ENCODE peak calls at places on chromosomes 2 and 18, in nine cellular contexts. L is stimulated activated CD8-positive, alpha-beta memory T cell treated with anti-CD3 and anti-CD28 coated beads, Interleukin-15, amount 100 ng/mL, for 24 hours; I is CD8-positive, alpha-beta T cell; V is T-helper 9 cell; S is AG08396; H is neuronal stem cell; E is NCI-H510A; Y is activated CD4-positive, alpha-beta T cell treated with anti-CD3 and anti-CD28 coated beads, Interleukin-2, amount 10 ng/mL, durations not matched to agents 7 days and 5 days; Z is DMS153. N is an unnamed sample.
A peak's percentile ranks its signal among the peaks of the same experiment; 100 is the strongest.

GRCh38 chr18:35383136-35383535 is 6.0 kb upstream of the ZNF396 start:
- DNase-seq in Z (no peak), Y (no peak), E (no peak), I (no peak), L (no peak), V (no peak), S (no peak), H (no peak), N (no peak)

GRCh38 chr2:233854241-233854981 is at the start of gene HJURP:
- DNase-seq in V (peak; percentile 76), L (peak; percentile 61), E (peak; percentile 87), H (peak; percentile 95), Z (peak; percentile 92), S (peak; percentile 99), Y (peak; percentile 96), I (peak; percentile 86), N (peak; percentile 96)

GRCh38 chr2:61585383-61585782 is 47.2 kb upstream of the XPO1 start:
- DNase-seq in Z (no peak), H (peak; percentile 27), Y (no peak), L (no peak), I (no peak), E (no peak), V (no peak), S (no peak), N (no peak)

GRCh38 chr2:45843136-45843535 is 191.7 kb downstream of the PRKCE start:
- DNase-seq in S (no peak), V (no peak), E (no peak), Z (no peak), H (no peak), I (no peak), Y (peak; percentile 12), L (no peak), N (no peak)

GRCh38 chr2:208406474-208407451 is at the start of gene PTH2R:
- DNase-seq in Z (peak; percentile 70), L (no peak), S (peak; percentile 28), Y (no peak), E (peak; percentile 85), V (no peak), H (peak; percentile 29), I (no peak), N (peak; percentile 32)

GRCh38 chr2:158999458-158999857 is 31.0 kb downstream of the TANC1 start:
- DNase-seq in V (no peak), L (no peak), Z (no peak), E (no peak), Y (no peak), H (no peak), S (no peak), I (no peak), N (no peak)

GRCh38 chr18:47050468-47050867 is 15.0 kb upstream of the ELOA2 start:
- DNase-seq in Y (peak; percentile 31), H (peak; percentile 32), V (no peak), S (peak; percentile 22), L (no peak), I (no peak), Z (no peak), E (no peak), N (peak; percentile 12)

GRCh38 chr2:199916980-199917379 is 5.9 kb downstream of the C2orf69 start:
- DNase-seq in V (no peak), L (no peak), S (no peak), Z (no peak), Y (no peak), H (no peak), E (no peak), I (no peak), N (no peak)

GRCh38 chr2:182444806-182445205 is 18.0 kb upstream of the PDE1A start:
- DNase-seq in H (no peak), S (no peak), Y (no peak), V (no peak), L (no peak), E (no peak), Z (no peak), I (no peak), N (no peak)

GRCh38 chr18:54250846-54251251 is 18.5 kb upstream of the POLI start:
- DNase-seq in V (no peak), H (no peak), Z (no peak), E (no peak), Y (no peak), S (no peak), I (no peak), L (no peak), N (no peak)

GRCh38 chr2:97751752-97752151 is 38.4 kb downstream of the ZAP70 start:
- DNase-seq in Z (peak; percentile 57), V (no peak), H (no peak), L (no peak), E (peak; percentile 16), I (no peak), S (no peak), Y (no peak), N (peak; percentile 90)

GRCh38 chr2:222912117-222912516 is 51.3 kb downstream of the ACSL3 start:
- DNase-seq in S (no peak), L (no peak), E (no peak), Z (no peak), V (no peak), I (no peak), Y (no peak), H (no peak), N (no peak)

GRCh38 chr2:73291093-73291460 is 2.3 kb downstream of the EGR4 start:
- DNase-seq in Z (no peak), E (no peak), H (peak; percentile 88), I (peak; percentile 34), S (peak; percentile 83), L (no peak), V (peak; percentile 47), Y (peak; percentile 67), N (no peak)

GRCh38 chr2:118860506-118860905 is 13.1 kb upstream of the EN1 start:
- DNase-seq in S (no peak), Z (no peak), L (no peak), E (no peak), V (no peak), I (no peak), H (no peak), Y (no peak), N (no peak)

GRCh38 chr2:232668805-232669444 is 28.2 kb upstream of the GIGYF2 start:
- DNase-seq in Z (no peak), Y (no peak), I (no peak), H (no peak), E (no peak), L (no peak), S (no peak), V (no peak), N (no peak)

GRCh38 chr18:8824846-8825245 is 119.5 kb downstream of the MTCL1 start:
- DNase-seq in L (no peak), S (no peak), Z (no peak), E (no peak), I (no peak), V (no peak), Y (no peak), H (no peak), N (no peak)

GRCh38 chr2:225584821-225585220 is 185.3 kb downstream of the NYAP2 start:
- DNase-seq in L (no peak), S (no peak), H (no peak), V (no peak), I (no peak), E (no peak), Z (peak; percentile 13), Y (no peak), N (no peak)

GRCh38 chr2:12539771-12540170 is 177.0 kb upstream of the TRIB2 start:
- DNase-seq in Y (no peak), S (no peak), H (no peak), V (no peak), I (no peak), L (no peak), Z (no peak), E (no peak), N (no peak)

GRCh38 chr18:57728941-57729511 is 74.1 kb downstream of the ATP8B1 start:
- DNase-seq in L (no peak), I (no peak), H (no peak), S (no peak), Z (no peak), Y (no peak), V (no peak), E (no peak), N (no peak)